ENCODE peak calls at places on chromosomes 1 and 21, in seven cellular contexts. J is IMR-90, N is H9, F is HCT116, S is mesenchymal stem cell, E is SK-N-SH, B is fibroblast of lung. I is an unnamed sample.

GRCh38 chr1:212231372-212231771 is 53.8 kb upstream of the PPP2R5A start:
- DNase-seq in J (no peak), N (no peak), F (no peak), S (no peak), E (no peak), B (no peak), I (no peak)

GRCh38 chr1:246012271-246012854 is 494.7 kb downstream of the SMYD3 start:
- DNase-seq in J (peak; percentile 51), N (peak; percentile 37), F (peak; percentile 31), S (peak; percentile 57), E (peak; percentile 58), B (peak; percentile 65), I (peak; percentile 53)

GRCh38 chr21:29144736-29145353 is 14.4 kb downstream of the MAP3K7CL start:
- DNase-seq in J (peak; percentile 61), N (no peak), F (no peak), S (peak; percentile 65), E (no peak), B (no peak), I (peak; percentile 38)

GRCh38 chr21:43375827-43376795 is 50.8 kb downstream of the SIK1 start:
- DNase-seq in J (no peak), N (no peak), F (no peak), S (no peak), E (no peak), B (no peak), I (no peak)

GRCh38 chr1:25661043-25661807 is 44.6 kb downstream of the MAN1C1 start:
- DNase-seq in J (peak; percentile 57), N (peak; percentile 22), F (no peak), S (peak; percentile 39), E (no peak), B (peak; percentile 39), I (peak; percentile 16)

GRCh38 chr1:24963099-24963872 is 33.2 kb upstream of the RUNX3 start:
- DNase-seq in J (no peak), N (no peak), F (no peak), S (no peak), E (no peak), B (no peak), I (no peak)

GRCh38 chr1:7628273-7628672 is 142.8 kb upstream of the VAMP3 start:
- DNase-seq in J (no peak), N (no peak), F (no peak), S (no peak), E (no peak), B (no peak), I (no peak)

GRCh38 chr1:202958544-202959275 is 598 bp upstream of the ADIPOR1 start:
- DNase-seq in J (no peak), N (no peak), F (no peak), S (no peak), E (peak; percentile 40), B (no peak), I (peak; percentile 6)

GRCh38 chr1:221439734-221440436 is 302.0 kb downstream of the DUSP10 start:
- DNase-seq in J (peak; percentile 98), N (no peak), F (peak; percentile 93), S (peak; percentile 97), E (no peak), B (peak; percentile 76), I (peak; percentile 90)

GRCh38 chr1:19647643-19648042 is 3.5 kb downstream of the NBL1 start:
- DNase-seq in J (no peak), N (no peak), F (no peak), S (peak; percentile 25), E (no peak), B (no peak), I (no peak)

GRCh38 chr1:178294654-178295053 is 200.8 kb downstream of the RASAL2 start:
- DNase-seq in J (no peak), N (no peak), F (no peak), S (no peak), E (no peak), B (no peak), I (no peak)

GRCh38 chr1:64540265-64540791 is 70.4 kb downstream of the CACHD1 start:
- DNase-seq in J (no peak), N (no peak), F (no peak), S (no peak), E (no peak), B (peak; percentile 51), I (peak; percentile 74)

GRCh38 chr1:100364731-100365130 is 12.4 kb downstream of the CDC14A start:
- DNase-seq in J (no peak), N (no peak), F (no peak), S (no peak), E (no peak), B (no peak), I (no peak)

GRCh38 chr1:27598902-27599528 is 4.9 kb downstream of the AHDC1 start:
- DNase-seq in J (peak; percentile 77), N (no peak), F (no peak), S (peak; percentile 93), E (no peak), B (peak; percentile 68), I (peak; percentile 93)

GRCh38 chr1:110067957-110068645 is 2.4 kb downstream of the ALX3 start:
- DNase-seq in J (no peak), N (peak; percentile 68), F (no peak), S (peak; percentile 23), E (no peak), B (peak; percentile 32), I (peak; percentile 56)

GRCh38 chr1:221563476-221563921 is 178.4 kb downstream of the DUSP10 start:
- DNase-seq in J (no peak), N (no peak), F (no peak), S (no peak), E (no peak), B (no peak), I (no peak)

GRCh38 chr1:181486098-181486420 is 2.7 kb downstream of the CACNA1E start:
- DNase-seq in J (no peak), N (no peak), F (no peak), S (no peak), E (no peak), B (no peak), I (no peak)

GRCh38 chr1:181483084-181483559 is at the start of gene CACNA1E:
- DNase-seq in J (no peak), N (no peak), F (no peak), S (no peak), E (no peak), B (no peak), I (no peak)

GRCh38 chr1:181483561-181484291 is 409 bp downstream of the CACNA1E start:
- DNase-seq in J (no peak), N (peak; percentile 28), F (no peak), S (no peak), E (no peak), B (no peak), I (no peak)

GRCh38 chr1:181482521-181483083 is 715 bp upstream of the CACNA1E start:
- DNase-seq in J (peak; percentile 0), N (peak; percentile 74), F (no peak), S (no peak), E (peak; percentile 76), B (no peak), I (peak; percentile 29)

GRCh38 chr1:181485276-181486097 is 2.2 kb downstream of the CACNA1E start:
- DNase-seq in J (no peak), N (peak; percentile 77), F (no peak), S (no peak), E (peak; percentile 37), B (no peak), I (peak; percentile 5)
- H3K9ac ChIP-seq in J (no peak overlapping the region), N (no peak overlapping the region), F (no peak overlapping the region), S (no peak overlapping the region), E (no peak overlapping the region), B (no peak overlapping the region), I (no peak overlapping the region)

DNA sequence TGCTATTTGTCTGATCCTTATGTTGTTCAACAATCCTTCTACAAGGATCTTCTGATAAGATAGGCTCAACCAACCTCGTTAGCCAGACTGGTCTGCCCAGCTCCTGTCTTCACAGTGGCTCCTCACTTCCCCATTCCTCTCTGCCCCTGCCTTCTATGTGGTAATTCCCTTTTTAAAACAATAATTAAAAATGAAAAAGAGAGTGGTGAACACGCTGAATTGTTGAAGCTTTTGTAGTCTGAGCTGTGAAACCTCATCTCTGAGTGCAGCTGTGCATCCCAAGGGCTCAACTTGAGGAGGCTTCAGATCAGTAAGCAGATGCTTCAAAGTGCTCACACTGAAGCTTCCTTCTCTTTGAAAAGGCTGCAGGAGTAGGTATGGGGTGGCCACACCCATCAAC is 70.7 kb upstream of the JUN start:
- DNase-seq in J (peak; percentile 33), N (no peak), F (no peak), S (peak; percentile 17), E (no peak), B (no peak), I (no peak)
- H3K4me1 ChIP-seq in J (peaks cover 16% of the 10 kb centered on the region), N (peaks cover 8% of the 10 kb centered on the region), F (peaks cover 19% of the 10 kb centered on the region), S (peaks cover 9% of the 10 kb centered on the region), E (no peaks in the 10 kb centered on the region), B (peaks cover 10% of the 10 kb centered on the region), I (peaks cover 2% of the 10 kb centered on the region)

GRCh38 chr1:229509576-229509975 is 1.4 kb upstream of the NUP133 start:
- DNase-seq in J (peak; percentile 91), N (no peak), F (no peak), S (peak; percentile 68), E (no peak), B (peak; percentile 10), I (no peak)

GRCh38 chr1:229507951-229508822 is at the start of gene NUP133:
- DNase-seq in J (peak; percentile 98), N (peak; percentile 98), F (peak; percentile 97), S (peak; percentile 98), E (peak; percentile 95), B (peak; percentile 99), I (peak; percentile 100)

GRCh38 chr1:229506633-229507032 is 1.5 kb downstream of the NUP133 start:
- DNase-seq in J (no peak), N (no peak), F (no peak), S (no peak), E (no peak), B (no peak), I (no peak)

GRCh38 chr1:229508823-229509337 is 739 bp upstream of the NUP133 start:
- DNase-seq in J (no peak), N (no peak), F (no peak), S (no peak), E (no peak), B (peak; percentile 1), I (no peak)

DNA sequence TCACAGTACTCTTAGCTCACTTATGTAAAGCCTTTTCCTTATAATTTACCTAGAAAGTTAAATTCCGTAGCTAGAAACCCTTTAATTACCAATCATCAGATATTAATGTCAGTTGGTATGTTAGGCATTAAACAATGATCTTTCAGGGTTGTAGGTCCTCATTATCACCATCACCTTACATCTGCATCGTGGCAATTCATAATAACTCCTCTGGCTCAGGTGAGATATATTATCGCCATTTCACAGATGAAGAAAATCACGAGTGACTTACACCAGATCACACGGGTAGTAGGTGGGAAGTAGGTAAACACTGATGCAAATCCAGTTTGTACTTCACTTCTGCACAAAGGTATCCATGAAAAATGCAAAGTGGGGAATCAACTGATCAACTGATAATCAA is 639 bp downstream of the NUP133 start:
- DNase-seq in J (no peak), N (no peak), F (no peak), S (no peak), E (no peak), B (peak; percentile 5), I (no peak)
- H3K9me3 ChIP-seq in J (no peaks in the 10 kb centered on the region), N (no peaks in the 10 kb centered on the region), F (no peaks in the 10 kb centered on the region), S (no peaks in the 10 kb centered on the region), E (no peaks in the 10 kb centered on the region), B (no peaks in the 10 kb centered on the region), I (no peaks in the 10 kb centered on the region)

DNA sequence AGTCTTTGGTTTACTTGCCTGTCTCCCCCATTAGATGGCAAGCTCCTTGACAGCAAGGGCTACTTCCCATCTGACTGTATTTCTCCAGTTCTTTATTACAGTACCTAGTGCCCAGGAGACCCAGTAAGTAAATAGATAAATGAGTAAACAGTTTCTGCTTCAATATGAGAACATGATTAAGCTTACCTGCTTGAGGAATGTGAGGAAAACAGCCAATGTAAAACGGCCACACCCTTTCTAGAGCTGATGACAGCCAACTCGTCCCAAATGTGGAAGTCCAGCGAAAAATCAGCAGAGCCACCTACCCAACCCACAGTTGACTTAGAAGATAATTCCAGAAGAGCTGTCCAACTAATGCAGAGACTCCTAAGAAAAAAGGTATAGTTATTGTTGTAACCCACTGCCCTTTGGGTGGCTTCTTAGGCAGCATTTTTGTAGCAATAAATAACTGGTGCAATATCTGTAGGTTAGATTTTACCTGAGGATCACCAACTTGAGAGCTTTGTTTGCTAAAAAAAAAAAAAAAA is 6.5 kb upstream of the DR1 start:
- DNase-seq in J (no peak), N (no peak), F (no peak), S (no peak), E (no peak), B (no peak), I (no peak)
- H3K9ac ChIP-seq in J (no peak overlapping the region), N (no peak overlapping the region), F (no peak overlapping the region), S (no peak overlapping the region), E (no peak overlapping the region), B (no peak overlapping the region), I (no peak overlapping the region)

I was measured in adipocyte.